ENCODE peak calls at places on chromosomes 1 and 21, in ten cellular contexts. One of them, this sample, is unnamed. For H3K9me3 and H3K4me1, the result is how much of the 10 kb centered on the place peaks cover.

GRCh38 chr1:30550365-30551220 is 172.8 kb downstream of the MATN1 start:
- DNase-seq in ovary: no peak
- DNase-seq in sigmoid colon: no peak
- DNase-seq in A549: no peak
- DNase-seq in stomach: no peak
- DNase-seq in IMR-90: no peak
- DNase-seq in prostate gland: no peak
- DNase-seq in hepatocyte: no peak
- DNase-seq in cardiac muscle cell: no peak
- DNase-seq in fibroblast of lung: no peak
- DNase-seq in this sample: no peak

GRCh38 chr1:203672354-203672753 is 45.7 kb downstream of the ATP2B4 start:
- DNase-seq in sigmoid colon: peak
- DNase-seq in IMR-90: peak
- DNase-seq in prostate gland: no peak
- DNase-seq in A549: no peak
- DNase-seq in fibroblast of lung: peak
- DNase-seq in ovary: peak
- DNase-seq in hepatocyte: peak
- DNase-seq in stomach: no peak
- DNase-seq in cardiac muscle cell: peak
- DNase-seq in this sample: peak

GRCh38 chr1:205091043-205091740 is 6.9 kb upstream of the TMEM81 start:
- DNase-seq in IMR-90: peak
- DNase-seq in cardiac muscle cell: peak
- DNase-seq in stomach: no peak
- DNase-seq in hepatocyte: no peak
- DNase-seq in prostate gland: no peak
- DNase-seq in A549: no peak
- DNase-seq in sigmoid colon: no peak
- DNase-seq in ovary: no peak
- DNase-seq in fibroblast of lung: peak
- DNase-seq in this sample: no peak

GRCh38 chr1:24049709-24050108 is 62.2 kb downstream of the MYOM3 start:
- DNase-seq in sigmoid colon: no peak
- DNase-seq in fibroblast of lung: no peak
- DNase-seq in stomach: no peak
- DNase-seq in hepatocyte: no peak
- DNase-seq in IMR-90: no peak
- DNase-seq in cardiac muscle cell: no peak
- DNase-seq in prostate gland: no peak
- DNase-seq in A549: no peak
- DNase-seq in ovary: no peak
- DNase-seq in this sample: no peak

GRCh38 chr21:44529011-44529421 is 11.0 kb downstream of the KRTAP10-1 start:
- DNase-seq in ovary: no peak
- DNase-seq in IMR-90: no peak
- DNase-seq in sigmoid colon: peak
- DNase-seq in prostate gland: no peak
- DNase-seq in cardiac muscle cell: no peak
- DNase-seq in fibroblast of lung: no peak
- DNase-seq in stomach: peak
- DNase-seq in hepatocyte: no peak
- DNase-seq in A549: no peak
- DNase-seq in this sample: peak

GRCh38 chr1:29832471-29832870 is 596.1 kb downstream of the PTPRU start:
- DNase-seq in ovary: no peak
- DNase-seq in fibroblast of lung: no peak
- DNase-seq in A549: no peak
- DNase-seq in sigmoid colon: no peak
- DNase-seq in hepatocyte: no peak
- DNase-seq in prostate gland: no peak
- DNase-seq in stomach: peak
- DNase-seq in IMR-90: no peak
- DNase-seq in cardiac muscle cell: no peak
- DNase-seq in this sample: no peak

GRCh38 chr21:34771512-34772028 is 102.8 kb downstream of the CLIC6 start:
- DNase-seq in stomach: no peak
- DNase-seq in ovary: no peak
- DNase-seq in sigmoid colon: no peak
- DNase-seq in cardiac muscle cell: peak
- DNase-seq in fibroblast of lung: peak
- DNase-seq in IMR-90: peak
- DNase-seq in prostate gland: no peak
- DNase-seq in hepatocyte: no peak
- DNase-seq in A549: peak
- DNase-seq in this sample: no peak

GRCh38 chr1:119276558-119276957 is 92.0 kb upstream of the HAO2 start:
- DNase-seq in prostate gland: peak
- DNase-seq in A549: peak
- DNase-seq in stomach: no peak
- DNase-seq in fibroblast of lung: no peak
- DNase-seq in IMR-90: no peak
- DNase-seq in hepatocyte: peak
- DNase-seq in cardiac muscle cell: no peak
- DNase-seq in ovary: no peak
- DNase-seq in sigmoid colon: no peak
- DNase-seq in this sample: no peak

GRCh38 chr1:3012511-3013291 is 8.6 kb upstream of the ACTRT2 start:
- DNase-seq in fibroblast of lung: no peak
- DNase-seq in IMR-90: no peak
- DNase-seq in sigmoid colon: peak
- DNase-seq in stomach: peak
- DNase-seq in prostate gland: peak
- DNase-seq in A549: no peak
- DNase-seq in hepatocyte: peak
- DNase-seq in cardiac muscle cell: peak
- DNase-seq in ovary: peak
- DNase-seq in this sample: peak

GRCh38 chr21:41918561-41919358 is 35.1 kb downstream of the C2CD2 start:
- DNase-seq in IMR-90: no peak
- DNase-seq in hepatocyte: no peak
- DNase-seq in A549: no peak
- DNase-seq in prostate gland: no peak
- DNase-seq in fibroblast of lung: no peak
- DNase-seq in stomach: no peak
- DNase-seq in cardiac muscle cell: no peak
- DNase-seq in sigmoid colon: peak
- DNase-seq in ovary: peak
- DNase-seq in this sample: no peak

GRCh38 chr21:42051788-42052187 is 19.3 kb upstream of the UMODL1 start:
- DNase-seq in ovary: no peak
- DNase-seq in prostate gland: no peak
- DNase-seq in IMR-90: no peak
- DNase-seq in sigmoid colon: no peak
- DNase-seq in fibroblast of lung: no peak
- DNase-seq in A549: no peak
- DNase-seq in hepatocyte: no peak
- DNase-seq in cardiac muscle cell: peak
- DNase-seq in stomach: no peak
- DNase-seq in this sample: peak

GRCh38 chr1:244011251-244011650 is 39.8 kb upstream of the ZBTB18 start:
- DNase-seq in fibroblast of lung: peak
- DNase-seq in hepatocyte: no peak
- DNase-seq in cardiac muscle cell: peak
- DNase-seq in sigmoid colon: no peak
- DNase-seq in prostate gland: no peak
- DNase-seq in stomach: no peak
- DNase-seq in ovary: no peak
- DNase-seq in A549: no peak
- DNase-seq in IMR-90: peak
- DNase-seq in this sample: no peak

GRCh38 chr1:180156631-180157091 is 2.0 kb downstream of the QSOX1 start:
- DNase-seq in sigmoid colon: no peak
- DNase-seq in cardiac muscle cell: peak
- DNase-seq in A549: no peak
- DNase-seq in stomach: no peak
- DNase-seq in fibroblast of lung: peak
- DNase-seq in prostate gland: no peak
- DNase-seq in ovary: no peak
- DNase-seq in IMR-90: peak
- DNase-seq in hepatocyte: no peak
- DNase-seq in this sample: no peak

GRCh38 chr1:7341145-7341900 is 429.8 kb upstream of the VAMP3 start:
- DNase-seq in sigmoid colon: no peak
- DNase-seq in ovary: peak
- DNase-seq in cardiac muscle cell: peak
- DNase-seq in stomach: no peak
- DNase-seq in hepatocyte: peak
- DNase-seq in fibroblast of lung: peak
- DNase-seq in A549: no peak
- DNase-seq in IMR-90: peak
- DNase-seq in prostate gland: no peak
- DNase-seq in this sample: no peak

GRCh38 chr1:17161137-17161700 is 42.0 kb upstream of the PADI2 start:
- DNase-seq in hepatocyte: no peak
- DNase-seq in IMR-90: peak
- DNase-seq in sigmoid colon: no peak
- DNase-seq in prostate gland: no peak
- DNase-seq in cardiac muscle cell: no peak
- DNase-seq in ovary: no peak
- DNase-seq in A549: no peak
- DNase-seq in stomach: no peak
- DNase-seq in fibroblast of lung: no peak
- DNase-seq in this sample: no peak

GRCh38 chr1:33488624-33489023 is 16.2 kb downstream of the ZSCAN20 start:
- DNase-seq in IMR-90: no peak
- DNase-seq in fibroblast of lung: no peak
- DNase-seq in prostate gland: no peak
- DNase-seq in A549: no peak
- DNase-seq in sigmoid colon: no peak
- DNase-seq in stomach: no peak
- DNase-seq in ovary: no peak
- DNase-seq in cardiac muscle cell: no peak
- DNase-seq in hepatocyte: no peak
- DNase-seq in this sample: no peak
- H3K9me3 ChIP-seq in IMR-90: under half
- H3K9me3 ChIP-seq in fibroblast of lung: under half
- H3K9me3 ChIP-seq in prostate gland: under half
- H3K9me3 ChIP-seq in A549: under half
- H3K9me3 ChIP-seq in sigmoid colon: under half
- H3K9me3 ChIP-seq in stomach: under half
- H3K9me3 ChIP-seq in ovary: under half
- H3K9me3 ChIP-seq in cardiac muscle cell: under half
- H3K9me3 ChIP-seq in hepatocyte: under half
- H3K9me3 ChIP-seq in this sample: under half

DNA sequence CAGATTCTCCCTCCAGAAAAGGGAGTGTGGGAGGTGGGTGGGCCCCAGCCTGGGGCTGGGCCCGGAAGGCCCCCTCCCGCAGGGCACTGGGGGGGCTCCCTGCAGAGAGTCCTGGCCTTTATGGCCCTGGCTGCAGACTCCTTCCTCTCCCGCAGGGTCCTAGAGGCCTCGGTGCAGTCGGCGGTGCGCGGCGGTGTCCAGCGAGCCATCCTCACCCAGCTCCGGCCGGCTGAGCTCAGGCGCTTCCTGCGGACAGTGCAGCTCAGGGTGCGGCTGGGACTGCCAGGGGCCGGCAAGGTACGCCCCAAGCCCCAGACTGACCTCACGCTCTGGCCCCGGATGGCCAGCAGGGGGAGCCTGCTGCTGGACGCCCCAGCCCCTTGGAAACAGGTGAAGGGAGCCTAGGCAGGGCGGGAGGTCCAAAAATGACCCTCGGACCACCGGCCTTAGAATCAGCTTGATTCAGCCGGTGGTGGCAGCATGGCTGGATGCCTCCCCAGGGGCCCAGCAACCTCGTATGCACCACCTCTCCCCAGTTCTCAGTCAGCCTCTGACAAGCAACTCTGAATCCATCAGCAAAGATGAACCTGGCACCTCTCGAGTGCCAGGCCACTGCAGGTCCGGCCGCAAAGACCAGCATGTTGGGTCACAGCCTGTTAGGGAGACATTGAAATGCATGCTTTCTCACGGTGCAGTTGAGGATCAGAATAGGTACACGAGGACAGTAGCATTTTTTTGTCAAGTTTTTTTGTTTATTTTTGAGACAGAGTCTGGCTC is 20.6 kb downstream of the MTHFR start:
- DNase-seq in stomach: peak
- DNase-seq in hepatocyte: peak
- DNase-seq in fibroblast of lung: peak
- DNase-seq in ovary: peak
- DNase-seq in IMR-90: peak
- DNase-seq in sigmoid colon: peak
- DNase-seq in A549: peak
- DNase-seq in cardiac muscle cell: peak
- DNase-seq in prostate gland: peak
- DNase-seq in this sample: peak
- H3K27ac ChIP-seq in stomach: no peak
- H3K27ac ChIP-seq in hepatocyte: no peak
- H3K27ac ChIP-seq in fibroblast of lung: no peak
- H3K27ac ChIP-seq in ovary: peak
- H3K27ac ChIP-seq in IMR-90: no peak
- H3K27ac ChIP-seq in sigmoid colon: no peak
- H3K27ac ChIP-seq in A549: peak
- H3K27ac ChIP-seq in cardiac muscle cell: no peak
- H3K27ac ChIP-seq in prostate gland: peak
- H3K27ac ChIP-seq in this sample: peak

DNA sequence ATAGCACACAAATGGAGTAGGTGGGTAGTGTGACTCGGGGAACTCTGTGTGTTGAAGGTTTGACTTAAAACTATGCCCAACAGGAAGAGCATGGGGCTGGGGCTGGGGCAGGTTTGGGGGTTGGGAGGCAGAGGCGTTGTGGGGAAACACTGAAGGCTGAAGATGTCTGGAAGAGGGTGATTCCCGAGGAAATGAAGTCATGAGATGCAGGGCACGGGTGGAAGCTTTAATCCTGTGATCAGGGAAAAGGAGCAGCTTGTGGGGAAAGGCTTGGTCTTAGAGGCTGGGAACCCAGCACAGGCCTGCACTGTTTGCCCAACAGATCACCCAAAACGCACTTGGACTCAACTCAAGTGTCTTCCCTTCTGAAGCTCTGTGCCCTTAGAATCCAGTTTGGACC is 26.6 kb upstream of the CTBS start:
- DNase-seq in cardiac muscle cell: no peak
- DNase-seq in fibroblast of lung: no peak
- DNase-seq in A549: no peak
- DNase-seq in IMR-90: no peak
- DNase-seq in hepatocyte: no peak
- DNase-seq in prostate gland: no peak
- DNase-seq in stomach: no peak
- DNase-seq in ovary: no peak
- DNase-seq in sigmoid colon: no peak
- DNase-seq in this sample: no peak
- H3K4me1 ChIP-seq in cardiac muscle cell: under half
- H3K4me1 ChIP-seq in fibroblast of lung: under half
- H3K4me1 ChIP-seq in A549: under half
- H3K4me1 ChIP-seq in IMR-90: under half
- H3K4me1 ChIP-seq in hepatocyte: under half
- H3K4me1 ChIP-seq in prostate gland: under half
- H3K4me1 ChIP-seq in stomach: under half
- H3K4me1 ChIP-seq in ovary: under half
- H3K4me1 ChIP-seq in sigmoid colon: under half
- H3K4me1 ChIP-seq in this sample: under half

DNA sequence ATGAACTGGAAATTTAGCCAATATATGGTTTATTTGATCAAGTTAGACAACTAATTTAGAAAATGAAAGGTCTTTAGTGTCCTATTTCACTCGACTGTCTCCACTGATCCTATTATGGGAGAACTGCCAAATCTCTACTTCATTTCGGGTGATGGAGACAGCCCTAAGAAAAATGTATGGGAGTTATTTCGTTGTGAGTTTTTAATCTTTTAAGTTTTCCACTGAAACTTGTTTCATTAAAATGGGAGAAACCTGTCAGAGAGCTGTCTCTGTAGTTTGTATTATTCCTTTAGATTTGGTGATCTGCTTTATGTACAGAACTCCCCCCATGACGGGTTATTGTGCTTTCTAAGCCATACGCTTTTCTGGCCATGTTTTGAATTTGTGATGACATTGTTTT is 899.7 kb downstream of the ADGRL2 start:
- DNase-seq in hepatocyte: no peak
- DNase-seq in cardiac muscle cell: no peak
- DNase-seq in stomach: no peak
- DNase-seq in ovary: no peak
- DNase-seq in IMR-90: no peak
- DNase-seq in fibroblast of lung: no peak
- DNase-seq in sigmoid colon: no peak
- DNase-seq in A549: no peak
- DNase-seq in prostate gland: no peak
- DNase-seq in this sample: no peak
- H3K9me3 ChIP-seq in hepatocyte: under half
- H3K9me3 ChIP-seq in cardiac muscle cell: under half
- H3K9me3 ChIP-seq in stomach: under half
- H3K9me3 ChIP-seq in ovary: under half
- H3K9me3 ChIP-seq in IMR-90: under half
- H3K9me3 ChIP-seq in fibroblast of lung: under half
- H3K9me3 ChIP-seq in sigmoid colon: under half
- H3K9me3 ChIP-seq in A549: under half
- H3K9me3 ChIP-seq in prostate gland: under half
- H3K9me3 ChIP-seq in this sample: under half